ENCODE peak calls at places on chromosomes 4 and X, in ten cellular contexts. N is fibroblast of the conjunctiva; M is Right ventricle myocardium inferior; Q is NCI-H69; B is activated CD4-positive, alpha-beta T cell treated with anti-CD3 and anti-CD28 coated beads, Interleukin-2, amount 50 U/mL, for 4 hours; Y is astrocyte of the spinal cord; R is occipital lobe; U is stimulated activated CD8-positive, alpha-beta memory T cell treated with anti-CD3 and anti-CD28 coated beads, Interleukin-4, amount 100 ng/mL, for 1 hour; J is GM04504; Z is natural killer cell treated with Interleukin-12 subunit alpha and Interleukin-12 subunit beta and Interleukin-15 and Interleukin-18, amount 100 ng/mL, for 72 hours. C is an unnamed sample.

GRCh38 chr4:1266881-1267763 is 18.2 kb upstream of the CTBP1 start:
- DNase-seq in N (no peak), M (no peak), Q (no peak), B (no peak), Y (no peak), R (no peak), U (no peak), J (no peak), Z (no peak), C (no peak)

GRCh38 chr4:109877400-109877799 is 29.5 kb downstream of the LRIT3 start:
- DNase-seq in N (no peak), M (no peak), Q (no peak), B (no peak), Y (no peak), R (no peak), U (no peak), J (no peak), Z (no peak), C (no peak)

GRCh38 chr4:31548823-31549222 is 828.7 kb downstream of the PCDH7 start:
- DNase-seq in N (no peak), M (no peak), Q (no peak), B (no peak), Y (peak; percentile 7), R (no peak), U (no peak), J (no peak), Z (no peak), C (no peak)

GRCh38 chrX:82218361-82218760 is 1016.5 kb downstream of the SH3BGRL start:
- DNase-seq in N (peak; percentile 1), M (no peak), Q (peak; percentile 38), B (no peak), Y (no peak), R (no peak), U (no peak), J (no peak), Z (no peak), C (no peak)

GRCh38 chrX:40327085-40327484 is 229.3 kb upstream of the BCOR start:
- DNase-seq in N (no peak), M (no peak), Q (no peak), B (no peak), Y (no peak), R (no peak), U (no peak), J (no peak), Z (no peak), C (no peak)

GRCh38 chr4:145511913-145512522 is 30.4 kb downstream of the SMAD1 start:
- DNase-seq in N (no peak), M (no peak), Q (peak; percentile 10), B (no peak), Y (no peak), R (no peak), U (no peak), J (no peak), Z (no peak), C (no peak)

GRCh38 chr4:34293459-34293858 is 1950.9 kb downstream of the ARAP2 start:
- DNase-seq in N (no peak), M (no peak), Q (peak; percentile 38), B (no peak), Y (peak; percentile 82), R (no peak), U (no peak), J (no peak), Z (no peak), C (no peak)

GRCh38 chr4:40401096-40401495 is 66.0 kb downstream of the CHRNA9 start:
- DNase-seq in N (no peak), M (no peak), Q (no peak), B (no peak), Y (no peak), R (no peak), U (no peak), J (no peak), Z (no peak), C (no peak)

GRCh38 chrX:29233592-29234179 is 646.4 kb downstream of the IL1RAPL1 start:
- DNase-seq in N (no peak), M (no peak), Q (no peak), B (no peak), Y (no peak), R (no peak), U (no peak), J (no peak), Z (no peak), C (no peak)

GRCh38 chrX:8103655-8104054 is 67.4 kb downstream of the VCX2 start:
- DNase-seq in N (no peak), M (no peak), Q (peak; percentile 58), B (no peak), Y (no peak), R (no peak), U (no peak), J (no peak), Z (no peak), C (no peak)

GRCh38 chrX:32847921-32848320 is 363.4 kb downstream of the DMD start:
- DNase-seq in N (no peak), M (no peak), Q (no peak), B (no peak), Y (no peak), R (no peak), U (no peak), J (no peak), Z (no peak), C (no peak)

GRCh38 chr4:17958185-17958584 is 63.4 kb downstream of the LCORL start:
- DNase-seq in N (no peak), M (no peak), Q (no peak), B (no peak), Y (no peak), R (no peak), U (no peak), J (no peak), Z (no peak), C (no peak)

GRCh38 chrX:66110112-66110511 is 53.9 kb upstream of the HEPH start:
- DNase-seq in N (no peak), M (no peak), Q (no peak), B (no peak), Y (no peak), R (no peak), U (no peak), J (peak; percentile 0), Z (no peak), C (no peak)

GRCh38 chrX:15500497-15500966 is at the start of gene BMX:
- DNase-seq in N (no peak), M (peak; percentile 78), Q (no peak), B (no peak), Y (no peak), R (no peak), U (no peak), J (no peak), Z (no peak), C (no peak)

GRCh38 chr4:4541040-4541631 is 712 bp downstream of the STX18 start:
- DNase-seq in N (no peak), M (no peak), Q (peak; percentile 47), B (peak; percentile 8), Y (peak; percentile 27), R (no peak), U (no peak), J (peak; percentile 17), Z (no peak), C (peak; percentile 80)

GRCh38 chrX:13476384-13476783 is 93.0 kb upstream of the EGFL6 start:
- DNase-seq in N (no peak), M (no peak), Q (no peak), B (no peak), Y (no peak), R (no peak), U (no peak), J (no peak), Z (no peak), C (no peak)

GRCh38 chr4:176287546-176287945 is 18.5 kb upstream of the ASB5 start:
- DNase-seq in N (no peak), M (no peak), Q (no peak), B (no peak), Y (no peak), R (no peak), U (no peak), J (no peak), Z (no peak), C (no peak)

GRCh38 chr4:169914871-169915270 is 111.3 kb downstream of the MFAP3L start:
- DNase-seq in N (no peak), M (no peak), Q (no peak), B (no peak), Y (no peak), R (no peak), U (no peak), J (no peak), Z (no peak), C (no peak)

GRCh38 chr4:22874334-22874912 is 181.7 kb downstream of the GBA3 start:
- DNase-seq in N (no peak), M (no peak), Q (peak; percentile 68), B (no peak), Y (no peak), R (no peak), U (no peak), J (no peak), Z (no peak), C (no peak)

GRCh38 chr4:168677063-168677462 is 180.2 kb downstream of the PALLD start:
- DNase-seq in N (no peak), M (no peak), Q (peak; percentile 85), B (no peak), Y (no peak), R (no peak), U (no peak), J (no peak), Z (no peak), C (no peak)

GRCh38 chrX:9329056-9329455 is 135.8 kb upstream of the TBL1X start:
- DNase-seq in N (no peak), M (no peak), Q (no peak), B (no peak), Y (no peak), R (no peak), U (no peak), J (no peak), Z (no peak), C (no peak)

GRCh38 chrX:78886550-78886949 is 58.6 kb upstream of the P2RY10 start:
- DNase-seq in N (no peak), M (no peak), Q (no peak), B (no peak), Y (peak; percentile 5), R (no peak), U (no peak), J (peak; percentile 0), Z (no peak), C (no peak)

GRCh38 chrX:101057095-101057714 is 5.3 kb upstream of the TRMT2B start:
- DNase-seq in N (no peak), M (no peak), Q (no peak), B (no peak), Y (peak; percentile 28), R (no peak), U (no peak), J (no peak), Z (no peak), C (no peak)

GRCh38 chr4:19278665-19279064 is 973.0 kb upstream of the SLIT2 start:
- DNase-seq in N (no peak), M (no peak), Q (no peak), B (no peak), Y (peak; percentile 60), R (no peak), U (no peak), J (no peak), Z (no peak), C (no peak)

GRCh38 chrX:23845316-23845932 is 62.3 kb downstream of the APOO start:
- DNase-seq in N (no peak), M (no peak), Q (peak; percentile 67), B (no peak), Y (peak; percentile 5), R (no peak), U (no peak), J (no peak), Z (no peak), C (no peak)

GRCh38 chr4:119559044-119559647 is 69.5 kb downstream of the PDE5A start:
- DNase-seq in N (peak; percentile 62), M (no peak), Q (peak; percentile 53), B (no peak), Y (peak; percentile 76), R (no peak), U (no peak), J (peak; percentile 25), Z (no peak), C (no peak)

GRCh38 chrX:109347618-109348017 is 134.3 kb downstream of the GUCY2F start:
- DNase-seq in N (peak; percentile 66), M (no peak), Q (no peak), B (no peak), Y (peak; percentile 87), R (no peak), U (no peak), J (peak; percentile 1), Z (no peak), C (no peak)

GRCh38 chr4:124708517-124709300 is 3.8 kb downstream of the ANKRD50 start:
- DNase-seq in N (no peak), M (no peak), Q (peak; percentile 2), B (no peak), Y (peak; percentile 48), R (no peak), U (no peak), J (no peak), Z (no peak), C (no peak)